ENCODE peak calls at places on chromosomes 6 and 20, in seven cellular contexts. K is globus pallidus; U is A172; N is dermis blood vessel endothelial cell; B is effector memory CD8-positive, alpha-beta T cell; S is activated CD4-positive, alpha-beta T cell treated with anti-CD3 and anti-CD28 coated beads for 1 hour; C is iris pigment epithelial cell. Q is an unnamed sample.

GRCh38 chr20:45508068-45508886 is 7.1 kb downstream of the SPINT3 start:
- DNase-seq in K (no peak), U (no peak), N (no peak), B (no peak), S (no peak), C (no peak), Q (no peak)

GRCh38 chr20:13865825-13866351 is 81.1 kb downstream of the NDUFAF5 start:
- DNase-seq in K (no peak), U (no peak), N (no peak), B (no peak), S (no peak), C (no peak), Q (no peak)

GRCh38 chr6:16901777-16902176 is 140.5 kb upstream of the ATXN1 start:
- DNase-seq in K (peak), U (no peak), N (peak), B (no peak), S (no peak), C (peak), Q (peak)

GRCh38 chr6:159837141-159837490 is 37.0 kb downstream of the PNLDC1 start:
- DNase-seq in K (no peak), U (no peak), N (no peak), B (no peak), S (no peak), C (no peak), Q (no peak)

GRCh38 chr6:149895702-149896310 is 2.1 kb downstream of the RAET1E start:
- DNase-seq in K (no peak), U (peak), N (peak), B (peak), S (no peak), C (peak), Q (no peak)

GRCh38 chr6:36556281-36556680 is 9.0 kb upstream of the STK38 start:
- DNase-seq in K (no peak), U (no peak), N (no peak), B (no peak), S (no peak), C (no peak), Q (no peak)

GRCh38 chr6:28725890-28726348 is 197.9 kb downstream of the TRIM27 start:
- DNase-seq in K (no peak), U (peak), N (no peak), B (no peak), S (no peak), C (peak), Q (peak)

GRCh38 chr6:106163446-106163965 is 77.4 kb downstream of the PRDM1 start:
- DNase-seq in K (peak), U (peak), N (no peak), B (peak), S (peak), C (peak), Q (no peak)

GRCh38 chr6:27866370-27867050 is 45.7 kb downstream of the OR2B2 start:
- DNase-seq in K (no peak), U (peak), N (peak), B (peak), S (no peak), C (peak), Q (peak)

GRCh38 chr20:3420211-3420707 is 12.8 kb upstream of the DNAAF9 start:
- DNase-seq in K (peak), U (no peak), N (no peak), B (peak), S (no peak), C (peak), Q (no peak)

Q was measured in NCI-H226.